ENCODE peak calls at places on chromosomes 16 and 17, in four cellular contexts. G is A172, U is NCI-H510A, B is GM06990. V is an unnamed sample.

GRCh38 chr17:63285566-63285965 is 160.5 kb downstream of the CYB561 start:
- DNase-seq in G (no peak), U (no peak), B (no peak), V (no peak)

GRCh38 chr16:75025766-75026165 is 26.9 kb downstream of the ZNRF1 start:
- DNase-seq in G (no peak), U (no peak), B (no peak), V (no peak)

GRCh38 chr17:28475151-28475900 is 1.9 kb downstream of the SLC13A2 start:
- DNase-seq in G (no peak), U (no peak), B (no peak), V (no peak)

GRCh38 chr17:66675273-66675990 is 159.5 kb upstream of the CACNG5 start:
- DNase-seq in G (no peak), U (no peak), B (no peak), V (no peak)

GRCh38 chr17:40307001-40307690 is 1.8 kb upstream of the RARA start:
- DNase-seq in G (no peak), U (no peak), B (no peak), V (no peak)

GRCh38 chr16:46822270-46822669 is 8.7 kb downstream of the C16orf87 start:
- DNase-seq in G (peak), U (no peak), B (peak), V (no peak)

GRCh38 chr16:57697896-57698537 is 3.4 kb downstream of the DRC7 start:
- DNase-seq in G (no peak), U (no peak), B (no peak), V (no peak)

GRCh38 chr16:85029413-85029794 is 1.8 kb downstream of the KIAA0513 start:
- DNase-seq in G (peak), U (no peak), B (no peak), V (no peak)

GRCh38 chr17:34382586-34383224 is 19.7 kb upstream of the CCL1 start:
- DNase-seq in G (no peak), U (no peak), B (peak), V (no peak)

GRCh38 chr17:80443498-80443897 is 28.5 kb downstream of the ENDOV start:
- DNase-seq in G (no peak), U (no peak), B (no peak), V (no peak)

GRCh38 chr16:85935957-85936760 is 37.2 kb downstream of the IRF8 start:
- DNase-seq in G (peak), U (no peak), B (peak), V (no peak)

GRCh38 chr17:67358612-67359011 is 7.8 kb downstream of the PSMD12 start:
- DNase-seq in G (no peak), U (no peak), B (no peak), V (no peak)

GRCh38 chr16:62190426-62190825 is 154.2 kb upstream of the CDH8 start:
- DNase-seq in G (peak), U (no peak), B (no peak), V (no peak)

GRCh38 chr17:82804442-82805191 is 35.2 kb downstream of the ZNF750 start:
- DNase-seq in G (no peak), U (no peak), B (no peak), V (no peak)

GRCh38 chr17:81299846-81300585 is 4.9 kb upstream of the SLC38A10 start:
- DNase-seq in G (no peak), U (no peak), B (no peak), V (no peak)

GRCh38 chr16:15521758-15522509 is 87.5 kb downstream of the BMERB1 start:
- DNase-seq in G (no peak), U (no peak), B (no peak), V (no peak)

GRCh38 chr17:64028874-64029464 is 8.5 kb upstream of the ICAM2 start:
- DNase-seq in G (peak), U (peak), B (peak), V (no peak)

GRCh38 chr17:44084131-44084538 is 13.6 kb downstream of the G6PC3 start:
- DNase-seq in G (peak), U (no peak), B (no peak), V (no peak)

GRCh38 chr17:37702605-37703004 is 42.3 kb downstream of the HNF1B start:
- DNase-seq in G (peak), U (no peak), B (no peak), V (no peak)

GRCh38 chr16:56193951-56194726 is 2.9 kb downstream of the GNAO1 start:
- DNase-seq in G (peak), U (peak), B (peak), V (no peak)

GRCh38 chr16:28935924-28936783 is 4.4 kb downstream of the CD19 start:
- DNase-seq in G (peak), U (no peak), B (peak), V (no peak)

GRCh38 chr17:41705271-41705991 is 6.7 kb upstream of the GAST start:
- DNase-seq in G (no peak), U (no peak), B (no peak), V (no peak)

GRCh38 chr16:1530349-1530882 is 3.0 kb upstream of the TMEM204 start:
- DNase-seq in G (no peak), U (no peak), B (no peak), V (no peak)

GRCh38 chr17:30599424-30600061 is 122.3 kb downstream of the GOSR1 start:
- DNase-seq in G (no peak), U (no peak), B (peak), V (no peak)

GRCh38 chr16:53952215-53953208 is 248.6 kb downstream of the FTO start:
- DNase-seq in G (peak), U (no peak), B (peak), V (peak)

GRCh38 chr17:77869665-77870132 is 88.8 kb upstream of the TNRC6C start:
- DNase-seq in G (no peak), U (no peak), B (peak), V (no peak)

GRCh38 chr17:62860962-62861873 is 53.1 kb upstream of the MARCHF10 start:
- DNase-seq in G (no peak), U (peak), B (no peak), V (no peak)

GRCh38 chr16:73202176-73202729 is 154.3 kb upstream of the ZFHX3 start:
- DNase-seq in G (peak), U (no peak), B (no peak), V (peak)

GRCh38 chr16:49755291-49755611 is 100.7 kb downstream of the ZNF423 start:
- DNase-seq in G (no peak), U (no peak), B (no peak), V (peak)

GRCh38 chr16:85417156-85417860 is 195.8 kb upstream of the GSE1 start:
- DNase-seq in G (no peak), U (no peak), B (no peak), V (no peak)

GRCh38 chr17:43745541-43745940 is 13.1 kb downstream of the SOST start:
- DNase-seq in G (peak), U (no peak), B (no peak), V (no peak)

GRCh38 chr17:15260376-15261062 is 4.6 kb downstream of the PMP22 start:
- DNase-seq in G (peak), U (peak), B (peak), V (no peak)

GRCh38 chr17:27466748-27467375 is 10.6 kb downstream of the KSR1 start:
- DNase-seq in G (no peak), U (no peak), B (peak), V (no peak)

GRCh38 chr17:78572277-78573205 is 4.7 kb downstream of the DNAH17 start:
- DNase-seq in G (no peak), U (peak), B (no peak), V (no peak)

GRCh38 chr17:15273141-15273793 is 8.1 kb upstream of the PMP22 start:
- DNase-seq in G (peak), U (no peak), B (no peak), V (no peak)

GRCh38 chr17:30091166-30091670 is 25.4 kb upstream of the NSRP1 start:
- DNase-seq in G (no peak), U (no peak), B (no peak), V (no peak)